ENCODE peak calls at places on chromosome 1, in eight cellular contexts. F, I, B, K, J, X, D and A are unnamed samples.
A peak's percentile ranks its signal among the peaks of the same experiment; 100 is the strongest.

GRCh38 chr1:116292929-116293725 is 79.9 kb upstream of the ATP1A1 start:
- DNase-seq in I (no peak), D (no peak), F (no peak), B (no peak), J (no peak), K (no peak), X (no peak), A (no peak)

GRCh38 chr1:102687383-102687782 is 420.9 kb downstream of the COL11A1 start:
- DNase-seq in K (no peak), X (no peak), D (no peak), I (no peak), J (no peak), B (no peak), F (no peak), A (no peak)

GRCh38 chr1:214165850-214166374 is 115.0 kb upstream of the SMYD2 start:
- DNase-seq in I (no peak), K (no peak), D (no peak), F (no peak), X (no peak), J (no peak), B (no peak), A (no peak)

GRCh38 chr1:168145184-168146159 is 8.7 kb upstream of the GPR161 start:
- DNase-seq in I (peak; percentile 81), F (peak; percentile 89), B (peak; percentile 90), J (peak; percentile 83), D (peak; percentile 88), K (peak; percentile 95), X (peak; percentile 74), A (peak; percentile 77)

GRCh38 chr1:161081151-161081405 is 8.3 kb downstream of the NECTIN4 start:
- DNase-seq in K (no peak), I (no peak), F (no peak), X (peak; percentile 34), J (no peak), D (no peak), B (no peak), A (no peak)

GRCh38 chr1:246971322-246971721 is 36.5 kb downstream of the ZNF695 start:
- DNase-seq in F (no peak), D (peak; percentile 65), B (peak; percentile 60), X (peak; percentile 25), K (no peak), I (peak; percentile 62), J (peak; percentile 38), A (peak; percentile 27)

GRCh38 chr1:21599402-21599801 is 69.8 kb downstream of the RAP1GAP start:
- DNase-seq in I (no peak), D (no peak), J (no peak), K (no peak), F (no peak), B (no peak), X (no peak), A (no peak)

GRCh38 chr1:199123615-199124014 is 484.8 kb downstream of the PTPRC start:
- DNase-seq in X (peak; percentile 97), K (no peak), B (no peak), D (no peak), J (no peak), I (no peak), F (no peak), A (no peak)

GRCh38 chr1:161792740-161793139 is 26.6 kb downstream of the ATF6 start:
- DNase-seq in J (no peak), I (no peak), X (peak; percentile 81), B (peak; percentile 74), K (peak; percentile 5), D (no peak), F (no peak), A (no peak)

GRCh38 chr1:54099211-54099610 is 45.8 kb downstream of the TCEANC2 start:
- DNase-seq in D (no peak), K (no peak), F (no peak), B (no peak), J (no peak), X (no peak), I (no peak), A (no peak)

GRCh38 chr1:115188680-115189395 is 99.5 kb upstream of the TSPAN2 start:
- DNase-seq in B (no peak), X (no peak), F (no peak), I (no peak), K (no peak), J (no peak), D (no peak), A (no peak)

GRCh38 chr1:151841141-151841540 is 1.5 kb upstream of the C2CD4D start:
- DNase-seq in D (no peak), X (no peak), B (no peak), I (no peak), J (no peak), F (no peak), K (no peak), A (no peak)

GRCh38 chr1:178537445-178538090 is 24.7 kb downstream of the TEX35 start:
- DNase-seq in X (no peak), K (no peak), F (no peak), I (peak; percentile 23), B (peak; percentile 22), J (no peak), D (peak; percentile 45), A (no peak)

GRCh38 chr1:245858683-245859509 is 648.2 kb downstream of the SMYD3 start:
- DNase-seq in D (no peak), I (no peak), X (no peak), K (no peak), J (no peak), B (peak; percentile 3), F (no peak), A (no peak)
- TF ChIP-seq CTCF in D (no peak), I (no peak), X (peak; percentile 44), K (no peak), J (no peak), B (peak; percentile 2), F (peak; percentile 18), A (no peak)

DNA sequence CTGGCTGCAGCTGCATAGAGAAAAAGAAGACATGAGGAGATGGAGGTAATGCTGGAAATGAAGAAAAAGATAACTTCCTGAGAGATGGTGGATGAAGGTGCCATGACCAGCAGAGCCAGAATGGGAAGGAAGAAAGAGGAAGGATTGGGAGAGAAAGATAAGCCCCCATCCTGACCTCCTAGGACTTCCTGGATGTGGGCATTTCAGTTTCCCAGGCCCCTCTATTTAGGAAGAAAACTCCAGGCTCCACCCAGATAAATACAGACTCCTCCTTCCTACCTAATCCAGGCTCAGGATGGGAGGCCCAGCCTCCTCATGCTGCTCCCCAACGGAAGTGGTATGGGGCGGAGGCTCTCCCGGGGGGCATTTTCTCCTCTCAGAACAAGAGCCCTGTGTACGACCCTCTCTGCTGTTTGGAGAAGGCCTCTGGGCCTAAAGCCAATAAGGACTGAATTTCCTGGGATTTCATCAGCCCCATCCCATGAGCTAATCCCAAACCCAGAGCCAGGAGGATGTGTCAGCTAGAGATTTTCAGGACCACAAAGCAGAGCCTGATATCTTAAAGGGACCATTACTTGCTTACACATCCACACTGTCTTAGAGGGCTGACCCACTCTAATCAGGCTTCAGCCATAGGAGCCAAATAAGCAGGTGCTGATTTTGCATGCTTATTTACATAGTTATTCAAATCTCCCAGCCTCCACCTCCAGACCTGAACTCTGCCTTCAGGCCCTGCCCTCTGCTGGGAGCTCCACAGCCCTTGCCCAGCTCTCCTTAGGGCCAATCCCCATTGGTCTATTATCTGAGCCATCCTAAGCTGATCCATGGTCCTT is 5.1 kb upstream of the ARHGEF2 start:
- DNase-seq in F (peak; percentile 22), I (peak; percentile 76), J (peak; percentile 75), X (peak; percentile 100), D (no peak), B (peak; percentile 80), K (no peak), A (no peak)
- TF ChIP-seq CTCF in F (no peak), I (no peak), J (no peak), X (peak; percentile 33), D (no peak), B (no peak), K (no peak), A (no peak)

GRCh38 chr1:155978973-155979429 is 654 bp upstream of the ARHGEF2 start:
- DNase-seq in J (no peak), I (no peak), D (no peak), X (peak; percentile 57), B (no peak), F (no peak), K (no peak), A (no peak)
- TF ChIP-seq CTCF in J (no peak), I (no peak), D (no peak), X (no peak), B (no peak), F (no peak), K (no peak), A (no peak)

GRCh38 chr1:170823120-170823519 is 112.2 kb upstream of the MROH9 start:
- DNase-seq in K (no peak), D (no peak), B (no peak), F (no peak), J (no peak), I (no peak), X (no peak), A (no peak)
- TF ChIP-seq CTCF in K (no peak), D (no peak), B (no peak), F (no peak), J (no peak), I (no peak), X (no peak), A (no peak)

GRCh38 chr1:224852901-224853568 is 76.4 kb upstream of the DNAH14 start:
- DNase-seq in K (no peak), I (no peak), D (no peak), X (peak; percentile 62), B (peak; percentile 41), J (no peak), F (no peak), A (no peak)
- TF ChIP-seq CTCF in K (peak; percentile 77), I (peak; percentile 70), D (peak; percentile 77), X (peak; percentile 90), B (peak; percentile 64), J (peak; percentile 54), F (peak; percentile 78), A (no peak)

DNA sequence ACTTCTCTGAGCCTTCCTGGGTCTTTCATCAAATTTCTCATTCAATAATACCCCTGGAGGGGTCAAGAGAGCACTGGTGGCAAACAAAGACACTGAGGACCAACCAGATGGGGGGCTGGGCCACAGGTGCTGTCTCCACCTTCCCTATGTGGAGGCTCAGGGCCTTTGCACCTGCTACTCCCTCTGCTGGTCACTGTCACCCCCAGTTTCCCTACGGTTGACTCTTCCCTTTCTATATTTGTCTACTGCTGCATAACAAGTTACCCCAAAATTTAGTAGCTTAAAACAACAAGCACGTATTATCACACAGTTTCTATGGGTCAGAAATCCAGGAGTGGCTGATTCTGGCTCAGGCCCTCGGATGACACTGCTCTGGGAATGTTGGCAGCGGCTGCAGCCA is 138.8 kb upstream of the RUNX3 start:
- DNase-seq in K (no peak), X (no peak), I (no peak), D (no peak), F (no peak), B (no peak), J (no peak), A (no peak)
- TF ChIP-seq CTCF in K (no peak), X (no peak), I (no peak), D (no peak), F (no peak), B (no peak), J (no peak), A (no peak)

GRCh38 chr1:58432813-58433668 is 113.5 kb downstream of the OMA1 start:
- DNase-seq in F (peak; percentile 50), J (no peak), B (no peak), K (peak; percentile 76), X (peak; percentile 88), I (no peak), D (no peak), A (no peak)
- TF ChIP-seq CTCF in F (no peak), J (no peak), B (no peak), K (no peak), X (peak; percentile 45), I (no peak), D (no peak), A (no peak)